ENCODE peak calls at places on chromosomes 12 and 14, in eight cellular contexts. H, P, S, L, E, Z, G and U are unnamed samples.

GRCh38 chr12:88993655-88994054 is 358.6 kb downstream of the DUSP6 start:
- DNase-seq in S (no peak), G (peak; percentile 60), E (peak; percentile 56), H (peak; percentile 89), Z (peak; percentile 4), P (no peak), L (no peak), U (peak; percentile 38)

GRCh38 chr12:46725332-46725731 is 100.5 kb downstream of the SLC38A4 start:
- DNase-seq in H (no peak), Z (no peak), P (no peak), E (no peak), S (no peak), L (no peak), G (no peak), U (no peak)

GRCh38 chr14:65594153-65594881 is 181.8 kb downstream of the FUT8 start:
- DNase-seq in L (no peak), H (no peak), G (no peak), S (no peak), E (no peak), Z (no peak), P (no peak), U (no peak)

GRCh38 chr12:212799-213526 is 994 bp downstream of the SLC6A12 start:
- DNase-seq in Z (no peak), H (peak; percentile 43), G (no peak), E (no peak), P (no peak), S (no peak), L (no peak), U (no peak)

GRCh38 chr12:47910486-47910885 is 5.7 kb upstream of the VDR start:
- DNase-seq in P (no peak), E (no peak), Z (no peak), L (no peak), H (peak; percentile 58), S (no peak), G (peak; percentile 59), U (no peak)

GRCh38 chr14:99035712-99036593 is 236.0 kb downstream of the BCL11B start:
- DNase-seq in P (peak; percentile 95), S (no peak), H (peak; percentile 47), L (peak; percentile 96), E (peak; percentile 93), G (peak; percentile 98), Z (peak; percentile 94), U (peak; percentile 4)

GRCh38 chr12:5088586-5089264 is 45.0 kb downstream of the KCNA5 start:
- DNase-seq in P (no peak), G (peak; percentile 90), Z (peak; percentile 79), L (peak; percentile 87), H (peak; percentile 12), S (no peak), E (peak; percentile 72), U (peak; percentile 92)

GRCh38 chr12:84502907-84503787 is 409.5 kb downstream of the SLC6A15 start:
- DNase-seq in H (peak; percentile 87), L (peak; percentile 17), Z (peak; percentile 2), P (no peak), G (peak; percentile 63), E (peak; percentile 16), S (no peak), U (peak; percentile 20)

GRCh38 chr12:45745861-45746277 is 16.4 kb downstream of the ARID2 start:
- DNase-seq in S (no peak), G (peak; percentile 51), Z (no peak), E (no peak), P (no peak), H (peak; percentile 60), L (no peak), U (no peak)

GRCh38 chr12:32921397-32921796 is 24.8 kb upstream of the PKP2 start:
- DNase-seq in Z (peak; percentile 84), P (no peak), H (peak; percentile 84), E (peak; percentile 69), L (no peak), S (no peak), G (no peak), U (peak; percentile 96)